ENCODE peak calls at places on chromosomes 13 and 19, in six cellular contexts. C, M, D, T, Y and X are unnamed samples.

GRCh38 chr13:46961719-46962118 is 64.9 kb upstream of the HTR2A start:
- DNase-seq in Y (no peak), T (no peak), M (no peak), C (no peak), D (no peak), X (no peak)

GRCh38 chr13:26710166-26710565 is 50.4 kb downstream of the GPR12 start:
- DNase-seq in M (no peak), D (no peak), C (no peak), T (no peak), Y (peak; percentile 51), X (no peak)

GRCh38 chr19:45442408-45442926 is 18.8 kb upstream of the ERCC1 start:
- DNase-seq in Y (no peak), D (no peak), M (no peak), C (no peak), T (no peak), X (no peak)

GRCh38 chr13:31067416-31068118 is 94.1 kb downstream of the HSPH1 start:
- DNase-seq in T (no peak), C (no peak), D (no peak), M (no peak), Y (no peak), X (peak; percentile 53)

GRCh38 chr13:80483157-80483556 is 142.2 kb upstream of the SPRY2 start:
- DNase-seq in D (no peak), C (no peak), T (no peak), Y (no peak), M (no peak), X (no peak)

GRCh38 chr13:41577437-41577836 is 120.1 kb downstream of the RGCC start:
- DNase-seq in M (peak; percentile 72), Y (no peak), D (no peak), C (no peak), T (peak; percentile 33), X (no peak)

GRCh38 chr19:2246014-2246620 is 3.0 kb upstream of the AMH start:
- DNase-seq in D (no peak), T (no peak), Y (no peak), M (no peak), C (no peak), X (no peak)

GRCh38 chr19:5534787-5535586 is 32.8 kb downstream of the TINCR start:
- DNase-seq in T (no peak), M (no peak), Y (peak; percentile 51), D (no peak), C (peak; percentile 78), X (no peak)

GRCh38 chr13:106373304-106373988 is 162.0 kb downstream of the EFNB2 start:
- DNase-seq in T (no peak), M (no peak), C (no peak), Y (no peak), D (no peak), X (peak; percentile 10)

GRCh38 chr13:64749301-64749700 is 2480.8 kb downstream of the PCDH9 start:
- DNase-seq in Y (no peak), D (no peak), C (no peak), M (no peak), T (no peak), X (no peak)

GRCh38 chr13:64746845-64747244 is 2483.3 kb downstream of the PCDH9 start:
- DNase-seq in M (no peak), T (no peak), D (no peak), Y (peak; percentile 46), C (no peak), X (no peak)
- H3K27ac ChIP-seq in M (no peak overlapping the region), T (no peak overlapping the region), D (no peak overlapping the region), Y (no peak overlapping the region), C (no peak overlapping the region), X (no peak overlapping the region)

GRCh38 chr13:43116242-43116641 is 92.9 kb downstream of the DNAJC15 start:
- DNase-seq in M (no peak), D (no peak), C (no peak), T (no peak), Y (peak; percentile 44), X (no peak)
- TF ChIP-seq CTCF in M (no peak), D (no peak), C (no peak), T (no peak), Y (peak; percentile 60), X (no peak)

GRCh38 chr19:49150106-49150943 is 4.9 kb downstream of the HRC start:
- DNase-seq in C (peak; percentile 88), T (peak; percentile 89), D (peak; percentile 91), Y (peak; percentile 95), M (peak; percentile 66), X (peak; percentile 87)

GRCh38 chr19:49147923-49148682 is 7.1 kb downstream of the HRC start:
- DNase-seq in M (no peak), D (no peak), Y (no peak), C (no peak), T (peak; percentile 70), X (no peak)

GRCh38 chr19:49150944-49151243 is 4.3 kb downstream of the HRC start:
- DNase-seq in C (no peak), T (no peak), D (no peak), Y (no peak), M (no peak), X (no peak)

GRCh38 chr19:49148784-49149651 is 6.2 kb downstream of the HRC start:
- DNase-seq in M (peak; percentile 99), Y (peak; percentile 99), C (peak; percentile 100), D (peak; percentile 99), T (peak; percentile 97), X (peak; percentile 98)

GRCh38 chr19:49149652-49150105 is 5.5 kb downstream of the HRC start:
- DNase-seq in T (peak; percentile 77), Y (peak; percentile 93), C (peak; percentile 82), M (peak; percentile 55), D (no peak), X (peak; percentile 82)
- H3K27ac ChIP-seq in T (peak overlapping the region; percentile 86), Y (peak overlapping the region; percentile 90), C (peak overlapping the region; percentile 84), M (peak overlapping the region; percentile 73), D (peak overlapping the region; percentile 60), X (peak overlapping the region; percentile 72)

GRCh38 chr19:37329686-37330085 is 41.2 kb upstream of the ZNF527 start:
- DNase-seq in D (no peak), M (no peak), Y (peak; percentile 67), T (no peak), C (no peak), X (peak; percentile 11)
- TF ChIP-seq CTCF in D (no peak), M (no peak), Y (peak; percentile 51), T (no peak), C (no peak), X (peak; percentile 11)

GRCh38 chr13:98350746-98351330 is 173.8 kb upstream of the RNF113B start:
- DNase-seq in C (no peak), D (no peak), M (no peak), T (no peak), Y (no peak), X (no peak)

GRCh38 chr13:98351636-98352035 is 174.6 kb upstream of the RNF113B start:
- DNase-seq in M (no peak), C (no peak), D (no peak), T (no peak), Y (no peak), X (no peak)

GRCh38 chr13:98346904-98347636 is 170.0 kb upstream of the RNF113B start:
- DNase-seq in T (no peak), D (no peak), C (no peak), Y (no peak), M (no peak), X (no peak)

GRCh38 chr13:98349731-98350305 is 172.7 kb upstream of the RNF113B start:
- DNase-seq in Y (peak; percentile 71), C (peak; percentile 52), T (no peak), M (no peak), D (no peak), X (no peak)

DNA sequence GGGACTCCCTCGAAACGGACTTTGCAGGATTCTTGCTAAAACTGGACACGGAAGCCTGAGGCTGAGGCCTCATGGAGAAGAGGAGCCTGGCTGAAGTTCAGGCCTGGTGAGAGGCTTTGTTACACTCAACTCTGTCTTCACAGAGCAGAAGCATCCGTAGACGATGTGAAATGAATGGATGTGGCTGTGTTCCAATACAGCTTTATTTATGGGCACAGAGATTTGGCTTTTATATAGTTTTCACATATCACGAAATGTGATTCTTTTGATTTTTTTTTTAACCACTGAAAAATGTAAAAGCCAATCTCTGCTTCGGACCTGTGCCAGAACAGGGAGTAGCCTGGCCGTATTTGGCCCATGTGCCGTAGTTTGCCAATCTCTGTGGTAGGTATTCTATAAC is 171.4 kb upstream of the RNF113B start:
- DNase-seq in Y (no peak), D (no peak), T (no peak), C (no peak), M (no peak), X (no peak)
- H3K27ac ChIP-seq in Y (no peak overlapping the region), D (no peak overlapping the region), T (peak overlapping the region; percentile 25), C (no peak overlapping the region), M (no peak overlapping the region), X (no peak overlapping the region)

GRCh38 chr19:4337906-4338440 is 654 bp downstream of the STAP2 start:
- DNase-seq in M (no peak), T (no peak), C (no peak), Y (peak; percentile 51), D (no peak), X (peak; percentile 49)
- TF ChIP-seq CTCF in M (no peak), T (no peak), C (no peak), Y (no peak), D (no peak), X (no peak)

DNA sequence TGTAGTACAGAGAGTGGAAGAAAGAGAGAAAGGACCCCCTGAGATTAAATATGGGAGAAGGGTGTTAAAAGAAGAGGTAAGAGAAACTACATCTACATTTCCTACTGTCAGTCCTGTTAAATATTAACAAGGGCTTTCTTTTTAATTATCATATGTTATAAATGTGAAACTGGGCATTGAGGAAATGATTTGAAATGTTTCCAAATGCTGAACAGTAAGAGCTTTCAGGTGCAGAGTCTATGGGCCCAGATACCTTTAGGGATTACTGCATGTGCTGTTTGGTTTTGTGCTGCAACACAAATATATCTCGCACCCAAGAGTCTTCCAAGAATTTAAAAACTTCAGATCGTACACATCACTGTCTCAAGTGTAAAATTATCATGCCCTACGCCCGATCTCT is 176.3 kb downstream of the RBM26 start:
- DNase-seq in T (no peak), C (no peak), M (no peak), Y (no peak), D (no peak), X (no peak)
- H3K27ac ChIP-seq in T (no peak overlapping the region), C (no peak overlapping the region), M (no peak overlapping the region), Y (no peak overlapping the region), D (no peak overlapping the region), X (no peak overlapping the region)

DNA sequence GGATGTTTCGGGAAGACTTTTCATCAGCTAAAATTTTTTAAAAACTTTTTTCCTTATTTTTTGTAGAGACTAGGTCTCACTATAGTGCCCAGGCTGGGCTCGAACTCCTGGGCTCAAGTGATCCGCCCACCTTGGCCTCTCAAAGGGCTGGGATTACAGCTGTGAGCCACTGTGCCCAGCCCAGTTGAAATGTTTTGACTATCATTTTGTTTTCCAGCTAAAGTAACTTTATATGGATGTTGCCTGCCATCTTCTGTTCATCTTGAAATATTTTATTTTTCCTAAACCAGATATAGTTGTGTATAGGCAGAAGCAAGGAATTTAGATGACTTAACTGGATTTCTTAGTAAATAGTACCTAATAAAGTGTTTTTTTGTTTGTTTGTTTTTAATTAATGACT is 7.0 kb downstream of the CAB39L start:
- DNase-seq in C (peak; percentile 43), D (no peak), T (no peak), Y (no peak), M (peak; percentile 22), X (peak; percentile 8)
- TF ChIP-seq CTCF in C (no peak), D (no peak), T (no peak), Y (no peak), M (no peak), X (no peak)

GRCh38 chr13:53250272-53250875 is 221.8 kb downstream of the OLFM4 start:
- DNase-seq in Y (peak; percentile 92), D (no peak), M (peak; percentile 68), T (no peak), C (peak; percentile 43), X (peak; percentile 84)
- H3K27ac ChIP-seq in Y (no peak overlapping the region), D (no peak overlapping the region), M (no peak overlapping the region), T (no peak overlapping the region), C (no peak overlapping the region), X (no peak overlapping the region)